ENCODE peak calls at places on chromosomes 13 and 19, in four cellular contexts. Z is DND-41, X is endodermal cell, O is heart left ventricle. T is an unnamed sample.

GRCh38 chr19:41888926-41889325 is 5.9 kb downstream of the ARHGEF1 start:
- DNase-seq in Z (no peak), X (no peak), O (no peak), T (peak; percentile 76)

GRCh38 chr19:48364564-48365363 is 597 bp downstream of the SYNGR4 start:
- DNase-seq in Z (no peak), X (no peak), O (no peak), T (no peak)

GRCh38 chr13:61247149-61247936 is 168.3 kb downstream of the PCDH20 start:
- DNase-seq in Z (peak; percentile 7), X (peak; percentile 73), O (no peak), T (no peak)

GRCh38 chr19:11581740-11582139 is 4.3 kb upstream of the ACP5 start:
- DNase-seq in Z (peak; percentile 63), X (no peak), O (no peak), T (no peak)

GRCh38 chr13:46615888-46616531 is 63.0 kb downstream of the LRCH1 start:
- DNase-seq in Z (no peak), X (no peak), O (no peak), T (no peak)

GRCh38 chr19:34481861-34482379 is 362 bp downstream of the WTIP start:
- DNase-seq in Z (no peak), X (peak; percentile 74), O (peak; percentile 52), T (no peak)

GRCh38 chr13:111005808-111006494 is 91.1 kb upstream of the ANKRD10 start:
- DNase-seq in Z (no peak), X (no peak), O (peak; percentile 76), T (no peak)

GRCh38 chr13:56864451-56864850 is 276.3 kb upstream of the PRR20A start:
- DNase-seq in Z (no peak), X (no peak), O (no peak), T (no peak)

GRCh38 chr19:12648088-12648487 is 18.5 kb downstream of the MAN2B1 start:
- DNase-seq in Z (no peak), X (peak; percentile 71), O (no peak), T (no peak)

GRCh38 chr13:80101040-80101439 is 239.9 kb downstream of the SPRY2 start:
- DNase-seq in Z (no peak), X (no peak), O (no peak), T (no peak)

GRCh38 chr19:588758-589692 is 656 bp upstream of the HCN2 start:
- DNase-seq in Z (no peak), X (peak; percentile 73), O (no peak), T (peak; percentile 28)

GRCh38 chr19:47351545-47351944 is 2.4 kb downstream of the DHX34 start:
- DNase-seq in Z (peak; percentile 14), X (peak; percentile 75), O (no peak), T (no peak)

GRCh38 chr13:74191036-74191809 is 57.0 kb upstream of the KLF12 start:
- DNase-seq in Z (peak; percentile 47), X (no peak), O (no peak), T (no peak)

GRCh38 chr13:39516140-39516539 is 86.9 kb downstream of the LHFPL6 start:
- DNase-seq in Z (no peak), X (no peak), O (peak; percentile 44), T (no peak)

GRCh38 chr19:31002852-31003251 is 346.4 kb downstream of the TSHZ3 start:
- DNase-seq in Z (no peak), X (no peak), O (no peak), T (no peak)

GRCh38 chr19:38194061-38194701 is 29.8 kb downstream of the DPF1 start:
- DNase-seq in Z (no peak), X (no peak), O (no peak), T (no peak)

GRCh38 chr13:76014618-76015315 is 378.6 kb downstream of the LMO7 start:
- DNase-seq in Z (no peak), X (no peak), O (peak; percentile 23), T (no peak)

GRCh38 chr19:52398091-52398461 is 427 bp downstream of the ZNF528 start:
- DNase-seq in Z (peak; percentile 49), X (peak; percentile 51), O (no peak), T (no peak)

GRCh38 chr13:65472336-65472735 is 1757.8 kb downstream of the PCDH9 start:
- DNase-seq in Z (no peak), X (no peak), O (no peak), T (no peak)

GRCh38 chr13:97133955-97134354 is 88.2 kb upstream of the MBNL2 start:
- DNase-seq in Z (no peak), X (no peak), O (no peak), T (no peak)

GRCh38 chr13:28564030-28564429 is 69.1 kb upstream of the FLT1 start:
- DNase-seq in Z (no peak), X (no peak), O (no peak), T (no peak)

GRCh38 chr19:16386619-16387240 is 62.1 kb downstream of the KLF2 start:
- DNase-seq in Z (peak; percentile 61), X (peak; percentile 85), O (peak; percentile 48), T (peak; percentile 44)

GRCh38 chr19:46990998-46991676 is 28.5 kb upstream of the NPAS1 start:
- DNase-seq in Z (peak; percentile 58), X (peak; percentile 95), O (peak; percentile 88), T (peak; percentile 46)

GRCh38 chr19:54218259-54218658 is 4.5 kb downstream of the LILRB3 start:
- DNase-seq in Z (no peak), X (no peak), O (no peak), T (no peak)

GRCh38 chr19:54209748-54210494 is 9.3 kb downstream of the RPS9 start:
- DNase-seq in Z (peak; percentile 36), X (no peak), O (peak; percentile 91), T (no peak)

GRCh38 chr19:39264306-39265290 is 3.6 kb upstream of the IFNL2 start:
- DNase-seq in Z (no peak), X (peak; percentile 81), O (no peak), T (no peak)

GRCh38 chr13:75440100-75440499 is 41.9 kb downstream of the TBC1D4 start:
- DNase-seq in Z (no peak), X (no peak), O (no peak), T (no peak)

GRCh38 chr13:54078271-54078670 is 1049.7 kb downstream of the OLFM4 start:
- DNase-seq in Z (no peak), X (no peak), O (no peak), T (no peak)

GRCh38 chr19:54188224-54188871 is 1.0 kb downstream of the MBOAT7 start:
- DNase-seq in Z (peak; percentile 58), X (peak; percentile 62), O (no peak), T (peak; percentile 58)

GRCh38 chr19:19459707-19460251 is 54.3 kb downstream of the GATAD2A start:
- DNase-seq in Z (peak; percentile 69), X (no peak), O (peak; percentile 62), T (peak; percentile 72)

GRCh38 chr13:112715715-112716460 is 26.1 kb downstream of the ATP11A start:
- DNase-seq in Z (no peak), X (peak; percentile 78), O (no peak), T (no peak)

GRCh38 chr19:3193256-3194062 is 7.7 kb downstream of the NCLN start:
- DNase-seq in Z (no peak), X (no peak), O (no peak), T (no peak)

GRCh38 chr19:44752816-44753618 is 4.5 kb downstream of the BCL3 start:
- DNase-seq in Z (peak; percentile 92), X (peak; percentile 89), O (peak; percentile 94), T (peak; percentile 94)

DNA sequence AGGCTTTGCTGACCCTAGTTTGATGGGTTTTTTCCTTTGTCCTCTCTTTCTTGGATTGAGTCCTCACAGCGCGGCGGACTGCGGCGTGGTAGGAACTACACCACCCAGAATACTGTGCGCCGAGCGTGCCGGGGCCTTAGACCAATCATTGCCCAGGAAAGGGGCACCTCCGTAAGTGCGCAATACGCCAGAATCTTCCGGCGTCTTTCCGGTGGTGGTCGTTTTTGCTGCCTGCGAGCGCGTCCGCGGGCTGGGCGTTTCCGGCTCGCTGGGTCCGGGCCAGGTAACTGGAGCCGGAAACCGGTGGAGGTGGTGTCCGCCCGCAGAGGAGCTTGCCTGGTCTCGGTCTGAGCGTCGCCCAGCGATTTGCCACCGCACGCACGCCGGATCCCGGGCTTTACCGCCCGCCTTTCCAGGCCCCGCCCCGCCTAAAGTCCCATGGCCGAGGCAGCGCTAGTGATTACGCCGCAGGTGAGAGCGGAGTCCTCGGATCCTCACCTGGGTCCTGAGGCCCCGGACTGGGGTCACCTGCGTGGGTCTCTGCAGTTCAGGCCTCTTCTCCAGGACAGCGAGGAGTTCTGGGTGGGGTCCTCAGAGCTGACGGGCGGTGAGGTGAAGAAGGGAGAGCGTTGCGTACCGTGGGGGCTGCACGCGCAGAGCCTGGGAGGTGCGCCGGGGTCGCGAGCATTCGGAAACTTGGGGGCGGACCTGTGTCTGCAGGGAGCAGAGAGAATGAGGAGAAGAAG is at the start of gene ZNF549:
- DNase-seq in Z (peak; percentile 92), X (peak; percentile 98), O (peak; percentile 93), T (peak; percentile 93)
- H3K4me3 ChIP-seq in Z (peak within 1 kb of the TSS; percentile 90), X (peak within 1 kb of the TSS; percentile 100), O (peak within 1 kb of the TSS; percentile 94), T (peak within 1 kb of the TSS; percentile 83)

GRCh38 chr13:40640845-40641458 is 25.5 kb downstream of the FOXO1 start:
- DNase-seq in Z (no peak), X (no peak), O (no peak), T (no peak)

GRCh38 chr13:40637644-40638043 is 28.8 kb downstream of the FOXO1 start:
- DNase-seq in Z (no peak), X (no peak), O (no peak), T (no peak)

GRCh38 chr13:40639226-40639681 is 27.2 kb downstream of the FOXO1 start:
- DNase-seq in Z (no peak), X (no peak), O (no peak), T (no peak)

GRCh38 chr13:40635315-40635995 is 31.0 kb downstream of the FOXO1 start:
- DNase-seq in Z (no peak), X (peak; percentile 62), O (no peak), T (no peak)

GRCh38 chr13:40640202-40640601 is 26.2 kb downstream of the FOXO1 start:
- DNase-seq in Z (no peak), X (no peak), O (no peak), T (no peak)
- H3K4me1 ChIP-seq in Z (no peaks in the 10 kb centered on the region), X (peaks cover 3% of the 10 kb centered on the region), O (peaks cover 45% of the 10 kb centered on the region), T (peaks cover 93% of the 10 kb centered on the region)

GRCh38 chr19:4916292-4917082 is 7.2 kb downstream of the UHRF1 start:
- DNase-seq in Z (no peak), X (no peak), O (no peak), T (peak; percentile 65)

GRCh38 chr19:4911786-4912672 is 2.7 kb downstream of the UHRF1 start:
- DNase-seq in Z (peak; percentile 65), X (peak; percentile 80), O (peak; percentile 52), T (peak; percentile 52)

GRCh38 chr19:4913996-4914735 is 4.9 kb downstream of the UHRF1 start:
- DNase-seq in Z (no peak), X (no peak), O (no peak), T (peak; percentile 51)

GRCh38 chr19:4911314-4911713 is 2.0 kb downstream of the UHRF1 start:
- DNase-seq in Z (no peak), X (no peak), O (no peak), T (no peak)

GRCh38 chr19:4914736-4915501 is 5.6 kb downstream of the UHRF1 start:
- DNase-seq in Z (peak; percentile 57), X (no peak), O (no peak), T (peak; percentile 64)
- H3K27ac ChIP-seq in Z (no peak overlapping the region), X (peak overlapping the region; percentile 16), O (no peak overlapping the region), T (peak overlapping the region; percentile 81)

GRCh38 chr13:44273991-44274810 is 99.4 kb upstream of the SERP2 start:
- DNase-seq in Z (peak; percentile 56), X (no peak), O (no peak), T (no peak)
- H3K4me3 ChIP-seq in Z (peak overlapping the region; percentile 52), X (no peak overlapping the region), O (no peak overlapping the region), T (peak overlapping the region; percentile 61)

GRCh38 chr19:55637534-55637933 is 3.3 kb upstream of the ZNF580 start:
- DNase-seq in Z (no peak), X (no peak), O (peak; percentile 24), T (no peak)
- H3K4me1 ChIP-seq in Z (peaks cover 67% of the 10 kb centered on the region), X (no peaks in the 10 kb centered on the region), O (peaks cover 24% of the 10 kb centered on the region), T (peaks cover 50% of the 10 kb centered on the region)

GRCh38 chr19:10043286-10043927 is 30.1 kb downstream of the RDH8 start:
- DNase-seq in Z (peak; percentile 16), X (no peak), O (no peak), T (no peak)
- H3K27ac ChIP-seq in Z (no peak overlapping the region), X (no peak overlapping the region), O (no peak overlapping the region), T (no peak overlapping the region)

T was measured in CD8-positive, alpha-beta memory T cell.